ENCODE peak calls at places on chromosome 19, in ten cellular contexts. J, F, R, B, C, Y, Q, Z, A and N are unnamed samples.
A peak's percentile ranks its signal among the peaks of the same experiment; 100 is the strongest.

GRCh38 chr19:10685210-10685609 is 16.0 kb upstream of the QTRT1 start:
- DNase-seq in J (no peak), F (no peak), R (no peak), B (no peak), C (no peak), Y (no peak), Q (no peak), Z (no peak), A (peak; percentile 87), N (peak; percentile 55)

GRCh38 chr19:14512420-14512961 is 5.7 kb downstream of the DNAJB1 start:
- DNase-seq in J (no peak), F (no peak), R (no peak), B (no peak), C (no peak), Y (no peak), Q (no peak), Z (no peak), A (no peak), N (no peak)

GRCh38 chr19:52142001-52142595 is 2.4 kb upstream of the ZNF616 start:
- DNase-seq in J (no peak), F (no peak), R (no peak), B (no peak), C (no peak), Y (no peak), Q (no peak), Z (no peak), A (no peak), N (no peak)

GRCh38 chr19:41531438-41532311 is 44.3 kb upstream of the CEACAM21 start:
- DNase-seq in J (no peak), F (peak; percentile 20), R (no peak), B (peak; percentile 86), C (peak; percentile 72), Y (peak; percentile 87), Q (peak; percentile 98), Z (peak; percentile 45), A (no peak), N (peak; percentile 41)

GRCh38 chr19:604355-604754 is 14.7 kb downstream of the HCN2 start:
- DNase-seq in J (no peak), F (no peak), R (no peak), B (no peak), C (peak; percentile 38), Y (peak; percentile 37), Q (no peak), Z (no peak), A (no peak), N (no peak)

GRCh38 chr19:13138171-13138915 is 11.8 kb downstream of the STX10 start:
- DNase-seq in J (no peak), F (no peak), R (no peak), B (no peak), C (no peak), Y (peak; percentile 34), Q (no peak), Z (no peak), A (no peak), N (no peak)

GRCh38 chr19:34366670-34367423 is 1.9 kb downstream of the GPI start:
- DNase-seq in J (no peak), F (no peak), R (no peak), B (no peak), C (no peak), Y (peak; percentile 49), Q (peak; percentile 90), Z (no peak), A (no peak), N (no peak)

GRCh38 chr19:799076-799881 is 2.0 kb downstream of the PTBP1 start:
- DNase-seq in J (no peak), F (no peak), R (no peak), B (no peak), C (no peak), Y (peak; percentile 50), Q (peak; percentile 27), Z (no peak), A (no peak), N (no peak)

GRCh38 chr19:40283414-40284250 is 1.5 kb downstream of the AKT2 start:
- DNase-seq in J (no peak), F (no peak), R (no peak), B (no peak), C (no peak), Y (no peak), Q (no peak), Z (no peak), A (peak; percentile 77), N (no peak)

GRCh38 chr19:7550987-7551761 is 15.7 kb downstream of the PNPLA6 start:
- DNase-seq in J (peak; percentile 75), F (no peak), R (no peak), B (peak; percentile 25), C (no peak), Y (peak; percentile 65), Q (no peak), Z (no peak), A (peak; percentile 97), N (peak; percentile 65)

GRCh38 chr19:18449552-18449951 is 11.6 kb upstream of the ISYNA1 start:
- DNase-seq in J (no peak), F (no peak), R (no peak), B (no peak), C (no peak), Y (no peak), Q (no peak), Z (no peak), A (no peak), N (no peak)